ENCODE peak calls at places on chromosomes 6 and 20, in ten cellular contexts. E is effector CD4-positive, alpha-beta T cell; L is NCI-H1105; M is cardiac muscle cell; X is neural crest cell; N is naive thymus-derived CD4-positive, alpha-beta T cell; Y is effector memory CD4-positive, alpha-beta T cell; U is fibroblast of pulmonary artery; I is NCI-H1417 treated with DMSO at 0.1 percent for 48 hours; A is NCI-H2171 treated with DMSO at 0.1 percent for 48 hours. H is an unnamed sample.

GRCh38 chr6:122869437-122870024 is 80.5 kb downstream of the SMPDL3A start:
- DNase-seq in X (peak), Y (no peak), A (peak), E (no peak), U (peak), N (no peak), M (peak), L (peak), I (peak), H (no peak)

GRCh38 chr20:2349801-2350200 is 30.9 kb upstream of the TGM6 start:
- DNase-seq in N (no peak), Y (no peak), L (no peak), E (no peak), M (peak), I (no peak), X (no peak), U (peak), A (no peak), H (no peak)

GRCh38 chr6:123875784-123876183 is 72.1 kb downstream of the NKAIN2 start:
- DNase-seq in E (no peak), A (no peak), L (no peak), M (no peak), U (no peak), X (no peak), Y (no peak), N (no peak), I (no peak), H (no peak)

GRCh38 chr6:118456982-118457381 is 91.1 kb upstream of the PLN start:
- DNase-seq in I (no peak), M (no peak), A (no peak), L (no peak), U (no peak), N (no peak), E (no peak), X (no peak), Y (no peak), H (no peak)

GRCh38 chr6:151443449-151443848 is 8.5 kb downstream of the RMND1 start:
- DNase-seq in U (no peak), X (no peak), E (no peak), N (no peak), Y (no peak), M (no peak), A (no peak), L (no peak), I (no peak), H (no peak)

GRCh38 chr6:107812370-107812769 is 11.7 kb downstream of the SCML4 start:
- DNase-seq in M (no peak), N (no peak), A (no peak), I (no peak), U (no peak), E (no peak), Y (no peak), L (no peak), X (no peak), H (no peak)

GRCh38 chr20:58839474-58839874 is 11.2 kb downstream of the GNAS-AS1 start:
- DNase-seq in Y (no peak), U (peak), M (peak), L (peak), E (no peak), X (peak), A (peak), N (peak), I (peak), H (peak)

GRCh38 chr6:131545317-131545716 is 27.7 kb upstream of the ARG1 start:
- DNase-seq in X (no peak), A (no peak), E (no peak), L (no peak), M (no peak), I (no peak), N (no peak), Y (no peak), U (no peak), H (no peak)

GRCh38 chr6:134437376-134437775 is 119.5 kb upstream of the SGK1 start:
- DNase-seq in Y (no peak), M (peak), N (no peak), I (no peak), L (no peak), A (no peak), X (no peak), E (no peak), U (peak), H (peak)

GRCh38 chr6:148818939-148819575 is 72.2 kb downstream of the UST start:
- DNase-seq in M (no peak), I (no peak), U (peak), Y (no peak), N (no peak), A (no peak), X (no peak), L (no peak), E (no peak), H (no peak)

GRCh38 chr20:47201074-47201730 is 155.3 kb downstream of the ZMYND8 start:
- DNase-seq in X (no peak), N (no peak), M (no peak), A (no peak), Y (no peak), I (no peak), L (no peak), U (no peak), E (no peak), H (no peak)

GRCh38 chr20:64137598-64138031 is 26.6 kb upstream of the MYT1 start:
- DNase-seq in N (no peak), X (no peak), U (no peak), A (no peak), E (no peak), Y (no peak), I (no peak), L (no peak), M (no peak), H (no peak)

GRCh38 chr6:104639671-104640070 is 220.0 kb downstream of the HACE1 start:
- DNase-seq in I (no peak), A (no peak), E (no peak), U (peak), N (no peak), M (peak), X (no peak), L (no peak), Y (no peak), H (no peak)

GRCh38 chr6:157274471-157275226 is 48.7 kb downstream of the TMEM242 start:
- DNase-seq in I (peak), M (peak), X (peak), L (peak), E (peak), Y (peak), U (peak), N (peak), A (peak), H (peak)

GRCh38 chr6:47135772-47136171 is 93.6 kb upstream of the ADGRF1 start:
- DNase-seq in X (no peak), M (peak), L (no peak), A (no peak), E (no peak), U (peak), N (no peak), I (no peak), Y (no peak), H (no peak)

GRCh38 chr6:44304282-44305199 is 8.6 kb downstream of the AARS2 start:
- DNase-seq in U (peak), Y (peak), M (peak), L (peak), A (peak), E (peak), I (no peak), X (peak), N (peak), H (peak)

GRCh38 chr6:134527108-134527787 is 209.3 kb upstream of the SGK1 start:
- DNase-seq in Y (no peak), E (no peak), L (no peak), U (no peak), X (no peak), A (no peak), N (no peak), I (no peak), M (no peak), H (no peak)

GRCh38 chr6:89596484-89596883 is 42.1 kb downstream of the LYRM2 start:
- DNase-seq in X (no peak), L (no peak), N (no peak), M (no peak), Y (no peak), U (no peak), A (no peak), E (no peak), I (no peak), H (no peak)

GRCh38 chr20:64192406-64192805 is 28.2 kb downstream of the MYT1 start:
- DNase-seq in N (no peak), X (peak), Y (no peak), U (no peak), L (no peak), I (no peak), E (no peak), M (no peak), A (no peak), H (no peak)

H was measured in central memory CD4-positive, alpha-beta T cell.